ENCODE peak calls at places on chromosomes 6 and 20, in eight cellular contexts. W is stomach, G is colonic mucosa, Z is uterus, D is GM23338, H is tibial artery, O is neuronal stem cell, F is mammary epithelial cell. N is an unnamed sample. For H3K27me3, the result is how much of the 10 kb centered on the place peaks cover.

GRCh38 chr20:34328928-34329677 is 25.9 kb upstream of the AHCY start:
- DNase-seq in W (no peak), G (no peak), Z (no peak), D (no peak), H (no peak), O (no peak), F (no peak), N (no peak)

GRCh38 chr20:47073766-47074475 is 179.3 kb downstream of the EYA2 start:
- DNase-seq in W (no peak), G (no peak), Z (no peak), D (no peak), H (no peak), O (no peak), F (no peak), N (no peak)

GRCh38 chr6:157265186-157265585 is 58.1 kb downstream of the TMEM242 start:
- DNase-seq in W (no peak), G (no peak), Z (no peak), D (no peak), H (peak), O (no peak), F (no peak), N (no peak)

GRCh38 chr20:47487175-47487917 is 14.3 kb upstream of the NCOA3 start:
- DNase-seq in W (no peak), G (no peak), Z (no peak), D (no peak), H (no peak), O (no peak), F (peak), N (no peak)

GRCh38 chr20:20489623-20490341 is 121.9 kb downstream of the INSM1 start:
- DNase-seq in W (no peak), G (no peak), Z (no peak), D (peak), H (no peak), O (no peak), F (no peak), N (no peak)

GRCh38 chr20:56843817-56844216 is 214.7 kb downstream of the TFAP2C start:
- DNase-seq in W (no peak), G (no peak), Z (no peak), D (peak), H (no peak), O (no peak), F (no peak), N (no peak)

GRCh38 chr20:43957392-43957791 is 42.7 kb downstream of the TOX2 start:
- DNase-seq in W (no peak), G (no peak), Z (no peak), D (no peak), H (no peak), O (no peak), F (no peak), N (no peak)

GRCh38 chr6:44006872-44007303 is 120.4 kb downstream of the MRPL14 start:
- DNase-seq in W (no peak), G (no peak), Z (no peak), D (no peak), H (no peak), O (no peak), F (no peak), N (no peak)

GRCh38 chr6:109526905-109527628 is 44.0 kb upstream of the ZBTB24 start:
- DNase-seq in W (peak), G (peak), Z (no peak), D (peak), H (no peak), O (peak), F (peak), N (no peak)

GRCh38 chr6:44696099-44696498 is 308.6 kb downstream of the CDC5L start:
- DNase-seq in W (no peak), G (no peak), Z (no peak), D (no peak), H (no peak), O (no peak), F (peak), N (no peak)

GRCh38 chr6:3324262-3324942 is 65.7 kb downstream of the PSMG4 start:
- DNase-seq in W (no peak), G (no peak), Z (peak), D (no peak), H (no peak), O (no peak), F (peak), N (no peak)

GRCh38 chr6:118309337-118310093 is 238.6 kb upstream of the PLN start:
- DNase-seq in W (no peak), G (no peak), Z (no peak), D (no peak), H (no peak), O (no peak), F (no peak), N (no peak)

GRCh38 chr6:3308106-3308505 is 49.4 kb downstream of the PSMG4 start:
- DNase-seq in W (no peak), G (no peak), Z (no peak), D (no peak), H (no peak), O (no peak), F (no peak), N (no peak)

GRCh38 chr20:35742741-35743523 is 872 bp upstream of the RBM39 start:
- DNase-seq in W (no peak), G (no peak), Z (no peak), D (peak), H (no peak), O (no peak), F (no peak), N (no peak)

GRCh38 chr6:1386310-1386709 is 3.1 kb upstream of the FOXF2 start:
- DNase-seq in W (no peak), G (no peak), Z (no peak), D (no peak), H (no peak), O (no peak), F (no peak), N (peak)

GRCh38 chr6:44567406-44567805 is 179.9 kb downstream of the CDC5L start:
- DNase-seq in W (no peak), G (no peak), Z (no peak), D (no peak), H (peak), O (no peak), F (no peak), N (no peak)

GRCh38 chr6:132161283-132161682 is 210.1 kb upstream of the CCN2 start:
- DNase-seq in W (no peak), G (no peak), Z (no peak), D (peak), H (no peak), O (peak), F (peak), N (no peak)

GRCh38 chr6:75283907-75284284 is 696 bp downstream of the TMEM30A start:
- DNase-seq in W (no peak), G (peak), Z (no peak), D (no peak), H (no peak), O (no peak), F (no peak), N (no peak)

GRCh38 chr20:300345-300744 is 3.0 kb downstream of the ZCCHC3 start:
- DNase-seq in W (no peak), G (no peak), Z (no peak), D (peak), H (no peak), O (no peak), F (no peak), N (no peak)

GRCh38 chr6:30802731-30803130 is 58.4 kb upstream of the IER3 start:
- DNase-seq in W (no peak), G (no peak), Z (no peak), D (no peak), H (no peak), O (no peak), F (peak), N (no peak)

GRCh38 chr6:28824793-28825731 is 98.7 kb downstream of the TRIM27 start:
- DNase-seq in W (no peak), G (no peak), Z (no peak), D (peak), H (no peak), O (no peak), F (no peak), N (no peak)

GRCh38 chr6:28825732-28826293 is 98.0 kb downstream of the TRIM27 start:
- DNase-seq in W (no peak), G (no peak), Z (no peak), D (no peak), H (no peak), O (no peak), F (no peak), N (no peak)
- H3K27me3 ChIP-seq in W (half or more), G (under half), Z (half or more), D (half or more), H (half or more), O (under half), F (under half), N (under half)

DNA sequence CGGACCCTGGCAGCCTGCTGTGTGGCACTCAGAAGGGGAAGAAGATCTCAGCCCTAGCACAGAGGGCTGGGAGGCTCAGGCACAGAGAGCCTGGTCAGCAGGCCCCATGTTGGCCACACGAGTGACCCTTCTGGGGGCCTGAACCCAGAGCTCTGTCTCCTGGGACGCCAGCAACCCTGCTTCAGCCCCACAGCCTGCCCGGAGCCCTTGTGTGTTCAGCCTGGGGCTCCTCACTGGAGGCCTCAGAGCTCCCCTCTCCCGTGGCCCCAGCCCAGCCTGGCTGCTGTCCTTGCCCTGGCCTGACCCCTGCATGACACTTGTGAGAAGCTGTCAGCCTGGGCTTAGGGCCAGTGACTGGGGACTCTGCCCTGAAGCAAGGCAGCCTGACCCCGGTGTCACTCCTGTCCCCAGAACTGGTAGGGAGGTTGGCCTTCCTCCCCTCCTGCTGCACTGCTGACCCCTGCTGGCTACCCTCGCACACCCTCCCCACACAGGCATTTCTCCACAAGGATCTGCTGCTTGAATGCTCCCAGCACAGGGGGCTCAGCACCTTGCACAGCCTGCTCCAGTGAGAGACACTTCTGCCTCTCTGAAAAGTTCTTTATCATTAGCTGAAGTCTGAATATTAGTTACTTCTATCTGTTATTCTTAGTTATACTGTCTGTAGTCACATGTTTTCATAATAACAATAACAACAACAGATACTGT is 15.4 kb upstream of the IP6K3 start:
- DNase-seq in W (peak), G (peak), Z (peak), D (peak), H (no peak), O (no peak), F (peak), N (no peak)
- H3K27ac ChIP-seq in W (peak), G (no peak), Z (no peak), D (no peak), H (no peak), O (no peak), F (no peak), N (no peak)

DNA sequence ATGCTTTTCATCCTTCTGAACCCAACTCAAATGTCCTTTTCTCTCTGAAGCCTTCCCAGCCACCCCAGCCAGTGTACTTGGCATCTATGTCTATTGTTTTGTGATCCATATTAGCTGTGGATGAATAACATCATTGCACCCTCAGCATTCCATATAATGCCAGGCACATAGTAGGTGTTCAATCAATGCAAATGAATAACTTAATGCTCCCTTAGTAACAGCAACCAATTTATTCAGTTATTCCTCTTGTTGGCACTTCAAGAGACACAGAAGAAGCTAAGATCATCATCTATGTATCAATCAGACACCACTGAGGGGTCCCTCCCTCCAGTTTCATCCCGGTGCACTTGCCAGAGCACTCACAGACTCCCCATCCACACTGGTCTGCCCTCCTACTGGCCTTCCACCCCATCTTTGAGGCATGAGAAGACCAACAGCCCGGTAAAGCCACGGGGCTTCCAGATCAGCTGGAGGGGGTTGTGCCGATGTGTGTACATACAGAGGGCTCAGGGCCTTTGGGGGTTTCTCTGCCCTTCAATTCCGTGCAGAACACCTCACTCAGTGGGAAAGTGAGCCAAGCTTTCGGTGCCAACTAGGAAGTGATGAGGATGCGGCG is 2.4 kb upstream of the TAF8 start:
- DNase-seq in W (no peak), G (no peak), Z (no peak), D (no peak), H (no peak), O (no peak), F (no peak), N (no peak)
- H3K27me3 ChIP-seq in W (under half), G (under half), Z (under half), D (half or more), H (under half), O (under half), F (under half), N (under half)

DNA sequence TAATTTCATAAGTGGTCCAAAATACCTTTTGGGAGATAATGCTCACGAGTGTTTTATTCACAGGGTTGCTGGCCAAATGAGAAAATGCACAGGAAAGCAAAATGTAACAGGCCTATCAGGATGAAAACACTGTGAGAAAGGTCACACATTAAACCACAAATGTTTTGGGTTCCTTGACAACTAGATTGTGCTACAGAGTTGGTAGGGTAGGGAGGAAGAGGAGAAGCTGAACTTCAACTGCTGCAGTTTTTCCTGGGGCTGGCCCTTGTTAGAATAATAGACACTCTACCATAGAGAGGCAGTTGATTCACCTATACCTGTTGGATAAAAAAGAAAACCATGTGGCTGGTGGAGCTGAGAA is 28.1 kb upstream of the PAQR8 start:
- DNase-seq in W (no peak), G (no peak), Z (no peak), D (no peak), H (no peak), O (no peak), F (peak), N (no peak)
- H3K27ac ChIP-seq in W (peak), G (no peak), Z (no peak), D (no peak), H (no peak), O (no peak), F (no peak), N (no peak)

GRCh38 chr6:16832721-16833120 is 71.5 kb upstream of the ATXN1 start:
- DNase-seq in W (no peak), G (no peak), Z (no peak), D (no peak), H (no peak), O (no peak), F (no peak), N (no peak)

GRCh38 chr6:16831136-16831535 is 69.9 kb upstream of the ATXN1 start:
- DNase-seq in W (no peak), G (no peak), Z (no peak), D (no peak), H (no peak), O (no peak), F (no peak), N (no peak)

GRCh38 chr6:16836186-16836981 is 75.1 kb upstream of the ATXN1 start:
- DNase-seq in W (no peak), G (no peak), Z (no peak), D (no peak), H (no peak), O (peak), F (no peak), N (no peak)

GRCh38 chr6:16828058-16828457 is 66.8 kb upstream of the ATXN1 start:
- DNase-seq in W (no peak), G (no peak), Z (no peak), D (no peak), H (no peak), O (no peak), F (no peak), N (no peak)

DNA sequence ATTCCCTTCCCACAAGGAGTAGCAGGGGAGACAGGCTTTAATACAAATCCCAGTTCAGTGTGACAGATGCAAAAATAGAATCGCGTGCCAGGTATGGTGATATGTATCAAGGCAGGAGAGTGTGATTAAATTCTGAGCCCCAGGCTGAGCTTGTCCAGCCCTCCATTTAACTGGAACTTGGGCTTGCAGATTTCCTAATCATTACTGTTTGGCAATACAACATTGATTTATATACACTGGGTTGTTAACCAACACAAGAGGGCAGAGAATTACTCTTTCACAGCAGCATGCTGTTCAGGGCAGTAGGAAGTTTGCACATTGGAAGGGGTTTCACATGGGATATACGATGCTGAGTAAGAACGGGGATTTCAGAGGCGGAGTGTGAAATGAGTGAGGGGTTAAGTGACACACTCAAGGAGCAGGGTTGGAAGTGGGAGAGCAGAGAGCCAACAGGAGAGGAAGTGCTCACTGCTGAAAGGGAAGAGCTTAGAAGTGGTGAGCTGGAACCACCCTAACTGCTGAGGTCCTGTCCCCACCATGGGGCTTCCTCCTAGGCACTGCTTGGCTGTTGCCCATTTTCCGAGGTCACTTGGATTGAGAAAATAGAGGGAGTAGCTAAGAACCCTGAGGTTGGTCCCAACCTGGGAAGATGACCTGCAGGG is 70.9 kb upstream of the ATXN1 start:
- DNase-seq in W (no peak), G (no peak), Z (no peak), D (no peak), H (no peak), O (no peak), F (no peak), N (no peak)
- H3K27me3 ChIP-seq in W (under half), G (under half), Z (under half), D (under half), H (under half), O (under half), F (under half), N (under half)

N was measured in ascending aorta.